ENCODE peak calls at places on chromosome X, in seven cellular contexts. X is foreskin keratinocyte, G is H9, A is PC-3, R is fibroblast of lung, J is B cell, Q is AG09309. C is an unnamed sample.

GRCh38 chrX:151505796-151506195 is 57.7 kb upstream of the PASD1 start:
- DNase-seq in R (no peak), G (no peak), X (peak; percentile 1), J (no peak), A (peak; percentile 44), Q (no peak), C (peak; percentile 15)

GRCh38 chrX:115616943-115617563 is 56.1 kb downstream of the PLS3 start:
- DNase-seq in G (no peak), X (peak; percentile 77), Q (peak; percentile 59), J (no peak), R (peak; percentile 91), A (peak; percentile 95), C (peak; percentile 54)

GRCh38 chrX:152074163-152074562 is 64.2 kb downstream of the MAGEA10 start:
- DNase-seq in J (no peak), Q (no peak), X (no peak), R (peak; percentile 20), G (no peak), A (no peak), C (no peak)

GRCh38 chrX:34927866-34928265 is 14.7 kb upstream of the FAM47B start:
- DNase-seq in A (no peak), G (no peak), R (no peak), Q (no peak), X (peak; percentile 49), J (no peak), C (no peak)

GRCh38 chrX:155954793-155955192 is 42.7 kb upstream of the IL9R start:
- DNase-seq in A (no peak), G (no peak), R (no peak), Q (no peak), X (no peak), J (no peak), C (no peak)

GRCh38 chrX:57156397-57157049 is 19.3 kb upstream of the SPIN2A start:
- DNase-seq in R (peak; percentile 27), A (peak; percentile 59), X (peak; percentile 8), Q (peak; percentile 4), J (no peak), G (peak; percentile 42), C (no peak)

GRCh38 chrX:111742018-111742417 is 61.0 kb downstream of the ALG13 start:
- DNase-seq in G (no peak), J (no peak), X (no peak), A (no peak), R (no peak), Q (no peak), C (no peak)

GRCh38 chrX:54926978-54927377 is 6.4 kb downstream of the TRO start:
- DNase-seq in X (no peak), G (no peak), J (no peak), A (no peak), Q (no peak), R (no peak), C (peak; percentile 2)

GRCh38 chrX:130170752-130171445 is 863 bp upstream of the RAB33A start:
- DNase-seq in R (peak; percentile 8), A (no peak), X (no peak), G (peak; percentile 81), Q (no peak), J (peak; percentile 70), C (peak; percentile 79)

GRCh38 chrX:150370589-150371312 is 7.6 kb downstream of the MAMLD1 start:
- DNase-seq in J (no peak), R (no peak), Q (no peak), X (no peak), A (no peak), G (no peak), C (no peak)

GRCh38 chrX:155819525-155819924 is 61.6 kb upstream of the VAMP7 start:
- DNase-seq in G (peak; percentile 24), R (no peak), X (peak; percentile 10), A (no peak), Q (no peak), J (no peak), C (no peak)

GRCh38 chrX:50903387-50904027 is 7.0 kb upstream of the BMP15 start:
- DNase-seq in J (peak; percentile 6), R (peak; percentile 30), Q (no peak), G (no peak), A (peak; percentile 61), X (peak; percentile 14), C (peak; percentile 38)

GRCh38 chrX:1327651-1328304 is 8.8 kb upstream of the IL3RA start:
- DNase-seq in Q (no peak), J (no peak), X (no peak), G (no peak), A (no peak), R (no peak), C (peak; percentile 56)

GRCh38 chrX:40272141-40272540 is 174.4 kb upstream of the BCOR start:
- DNase-seq in G (no peak), R (peak; percentile 27), X (no peak), A (no peak), J (no peak), Q (no peak), C (no peak)

GRCh38 chrX:38937926-38938325 is 136.7 kb downstream of the MID1IP1 start:
- DNase-seq in R (no peak), Q (no peak), J (no peak), X (no peak), A (no peak), G (no peak), C (no peak)

GRCh38 chrX:39900788-39901170 is 197.0 kb downstream of the BCOR start:
- DNase-seq in G (no peak), R (no peak), A (no peak), J (no peak), X (no peak), Q (no peak), C (no peak)

GRCh38 chrX:118367338-118367737 is 21.4 kb downstream of the WDR44 start:
- DNase-seq in X (no peak), J (no peak), A (no peak), G (no peak), Q (no peak), R (no peak), C (no peak)

GRCh38 chrX:68901512-68901911 is 72.7 kb downstream of the EFNB1 start:
- DNase-seq in R (no peak), J (no peak), G (no peak), X (no peak), A (no peak), Q (no peak), C (no peak)

GRCh38 chrX:69501433-69501832 is 2.7 kb upstream of the NALF2 start:
- DNase-seq in X (no peak), A (peak; percentile 7), R (no peak), Q (no peak), G (peak; percentile 73), J (no peak), C (no peak)

GRCh38 chrX:56969559-56969958 is 25.8 kb downstream of the SPIN3 start:
- DNase-seq in J (no peak), R (no peak), A (peak; percentile 45), Q (no peak), X (peak; percentile 1), G (no peak), C (no peak)

GRCh38 chrX:20252392-20253231 is 14.1 kb downstream of the RPS6KA3 start:
- DNase-seq in Q (no peak), X (no peak), J (peak; percentile 69), R (peak; percentile 24), A (peak; percentile 81), G (peak; percentile 55), C (peak; percentile 19)

GRCh38 chrX:16797358-16797757 is 11.1 kb downstream of the TXLNG start:
- DNase-seq in Q (no peak), A (no peak), R (peak; percentile 36), J (no peak), X (no peak), G (no peak), C (no peak)

DNA sequence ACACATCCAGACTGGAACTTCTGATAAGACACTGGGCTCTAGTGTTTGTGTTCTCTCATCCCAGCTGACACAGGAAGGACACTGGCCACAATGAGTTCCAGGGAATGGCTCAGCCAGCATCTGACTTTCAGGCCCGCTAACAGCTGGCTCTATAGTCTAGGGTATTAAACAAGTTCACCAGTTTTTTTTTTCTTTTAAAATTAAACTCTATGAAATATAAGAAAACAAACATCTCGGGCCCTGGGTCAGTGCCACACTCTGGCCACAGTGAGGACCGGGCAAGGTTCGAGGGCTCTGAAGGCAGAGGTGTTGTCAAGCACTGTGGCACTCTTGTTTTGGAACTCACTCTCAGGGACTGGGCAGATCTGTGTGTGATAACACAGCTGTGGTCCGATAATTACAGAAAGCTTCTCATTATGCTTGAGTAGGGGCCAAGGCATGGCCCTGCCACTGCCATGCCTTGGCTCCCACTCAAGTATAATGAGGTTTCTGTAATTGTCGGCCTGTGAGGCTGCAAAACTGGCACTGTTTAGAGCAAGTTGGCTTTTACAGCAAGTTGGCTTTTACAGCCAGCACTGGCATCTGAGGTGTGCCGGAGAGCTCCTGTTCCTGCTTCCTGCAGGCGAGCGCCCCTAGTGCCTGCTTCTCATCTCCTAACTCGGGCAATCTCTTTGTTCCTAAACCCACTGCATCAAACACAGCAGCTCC is 62.8 kb downstream of the PPP1R2C start:
- DNase-seq in G (peak; percentile 89), A (peak; percentile 40), R (peak; percentile 59), Q (no peak), X (peak; percentile 50), J (peak; percentile 49), C (no peak)
- TF ChIP-seq CTCF in G (peak; percentile 87), A (peak; percentile 61), R (peak; percentile 38), Q (peak; percentile 51), X (peak; percentile 68), J (peak; percentile 19), C (no peak)

GRCh38 chrX:124018031-124018430 is 56.5 kb downstream of the STAG2 start:
- DNase-seq in A (peak; percentile 31), R (no peak), J (peak; percentile 13), G (no peak), Q (no peak), X (no peak), C (no peak)
- TF ChIP-seq CTCF in A (peak; percentile 54), R (peak; percentile 4), J (peak; percentile 26), G (no peak), Q (peak; percentile 20), X (peak; percentile 54), C (no peak)

GRCh38 chrX:8737883-8738282 is 5.9 kb upstream of the ANOS1 start:
- DNase-seq in G (no peak), A (no peak), R (no peak), X (no peak), Q (no peak), J (no peak), C (no peak)

GRCh38 chrX:8741981-8742380 is 10.0 kb upstream of the ANOS1 start:
- DNase-seq in Q (no peak), R (no peak), J (no peak), X (no peak), A (no peak), G (no peak), C (no peak)

GRCh38 chrX:8748855-8749254 is 16.9 kb upstream of the ANOS1 start:
- DNase-seq in Q (no peak), R (peak; percentile 22), X (peak; percentile 25), J (peak; percentile 28), G (no peak), A (peak; percentile 65), C (peak; percentile 40)

GRCh38 chrX:8738588-8739189 is 6.8 kb upstream of the ANOS1 start:
- DNase-seq in X (no peak), J (peak; percentile 30), A (peak; percentile 74), R (no peak), Q (no peak), G (no peak), C (no peak)

GRCh38 chrX:8743126-8743732 is 11.3 kb upstream of the ANOS1 start:
- DNase-seq in X (no peak), G (peak; percentile 52), R (no peak), A (peak; percentile 69), Q (no peak), J (peak; percentile 68), C (peak; percentile 53)
- TF ChIP-seq CTCF in X (peak; percentile 75), G (peak; percentile 95), R (peak; percentile 72), A (peak; percentile 83), Q (peak; percentile 82), J (peak; percentile 66), C (peak; percentile 79)

GRCh38 chrX:123976671-123977316 is 15.3 kb downstream of the STAG2 start:
- DNase-seq in A (peak; percentile 69), J (no peak), X (peak; percentile 24), Q (no peak), R (peak; percentile 30), G (no peak), C (no peak)
- TF ChIP-seq CTCF in A (peak; percentile 67), J (peak; percentile 22), X (peak; percentile 66), Q (peak; percentile 28), R (peak; percentile 11), G (peak; percentile 13), C (no peak)

C was measured in GM13977.